ENCODE peak calls at places on chromosomes 11 and 22, in six cellular contexts. T is small intestine; E is CD4-positive, alpha-beta T cell; V is aorta; O is neural crest cell; D is left ventricle myocardium inferior. B is an unnamed sample.

GRCh38 chr22:37515902-37516301 is 3.3 kb downstream of the CARD10 start:
- DNase-seq in E (no peak), T (no peak), O (no peak), V (peak; percentile 39), D (no peak), B (no peak)

GRCh38 chr11:44313701-44314489 is 4.0 kb upstream of the ALX4 start:
- DNase-seq in E (no peak), V (no peak), D (no peak), O (no peak), T (no peak), B (no peak)

GRCh38 chr11:80533463-80533862 is 1092.6 kb upstream of the TENM4 start:
- DNase-seq in O (no peak), V (no peak), T (peak; percentile 60), D (no peak), E (no peak), B (no peak)

GRCh38 chr11:1564535-1565172 is 7.4 kb downstream of the DUSP8 start:
- DNase-seq in E (peak; percentile 41), O (no peak), T (peak; percentile 65), D (peak; percentile 75), V (peak; percentile 83), B (peak; percentile 72)

GRCh38 chr22:25120093-25120561 is 79.5 kb upstream of the CRYBB3 start:
- DNase-seq in T (peak; percentile 89), D (no peak), V (no peak), O (no peak), E (no peak), B (no peak)

GRCh38 chr11:110478410-110478809 is 48.7 kb downstream of the FDX1 start:
- DNase-seq in E (no peak), V (no peak), T (no peak), D (no peak), O (peak; percentile 23), B (no peak)

GRCh38 chr11:15500643-15501042 is 385.9 kb downstream of the INSC start:
- DNase-seq in E (no peak), T (no peak), O (no peak), V (no peak), D (no peak), B (no peak)

GRCh38 chr11:126498281-126498680 is 142.8 kb downstream of the ST3GAL4 start:
- DNase-seq in T (no peak), O (no peak), D (no peak), E (no peak), V (no peak), B (no peak)

GRCh38 chr22:32444068-32444467 is 20.2 kb downstream of the BPIFC start:
- DNase-seq in D (no peak), V (no peak), E (no peak), T (peak; percentile 69), O (no peak), B (no peak)

GRCh38 chr11:76783901-76784813 is 1.0 kb downstream of the TSKU start:
- DNase-seq in O (peak; percentile 81), T (peak; percentile 70), E (no peak), D (peak; percentile 68), V (peak; percentile 80), B (no peak)

GRCh38 chr11:129785383-129786111 is 30.1 kb upstream of the TMEM45B start:
- DNase-seq in V (no peak), T (peak; percentile 35), D (no peak), O (no peak), E (no peak), B (no peak)

GRCh38 chr11:62976109-62976508 is 8.7 kb downstream of the SLC22A6 start:
- DNase-seq in D (no peak), E (no peak), T (peak; percentile 1), V (no peak), O (no peak), B (no peak)

GRCh38 chr11:65849771-65850216 is 8.2 kb downstream of the CFL1 start:
- DNase-seq in E (no peak), O (no peak), V (no peak), D (no peak), T (no peak), B (no peak)

GRCh38 chr11:34235189-34235588 is 122.6 kb downstream of the ABTB2 start:
- DNase-seq in V (no peak), O (no peak), T (peak; percentile 28), D (no peak), E (no peak), B (no peak)

GRCh38 chr11:72443016-72443415 is 8.7 kb upstream of the CLPB start:
- DNase-seq in D (no peak), T (no peak), O (no peak), V (no peak), E (no peak), B (no peak)

GRCh38 chr11:14902650-14903350 is 10.8 kb upstream of the CYP2R1 start:
- DNase-seq in E (no peak), D (no peak), V (no peak), T (no peak), O (no peak), B (no peak)

GRCh38 chr22:32617883-32618282 is 143.3 kb downstream of the FBXO7 start:
- DNase-seq in V (no peak), T (peak; percentile 71), O (no peak), D (no peak), E (no peak), B (no peak)

GRCh38 chr11:119362741-119363080 is 16.2 kb upstream of the MFRP start:
- DNase-seq in O (no peak), T (no peak), D (no peak), V (no peak), E (no peak), B (peak; percentile 88)

GRCh38 chr11:8631395-8632110 is 37.5 kb upstream of the STK33 start:
- DNase-seq in E (no peak), V (no peak), O (no peak), D (no peak), T (no peak), B (peak; percentile 13)

GRCh38 chr11:128210148-128210940 is 377.0 kb downstream of the ETS1 start:
- DNase-seq in O (no peak), E (no peak), V (no peak), T (peak; percentile 65), D (no peak), B (no peak)

GRCh38 chr11:78354741-78355705 is 62.6 kb downstream of the GAB2 start:
- DNase-seq in T (no peak), O (no peak), E (no peak), D (no peak), V (no peak), B (no peak)

GRCh38 chr11:75268626-75269366 is 28.2 kb downstream of the TPBGL start:
- DNase-seq in V (peak; percentile 44), T (no peak), D (no peak), O (no peak), E (no peak), B (no peak)

GRCh38 chr11:83773950-83774880 is 488.0 kb upstream of the CCDC90B start:
- DNase-seq in V (no peak), T (no peak), O (no peak), D (no peak), E (no peak), B (no peak)

GRCh38 chr22:21448627-21449416 is 18.4 kb upstream of the TMEM191C start:
- DNase-seq in T (no peak), D (no peak), E (no peak), O (peak; percentile 0), V (peak; percentile 29), B (no peak)

GRCh38 chr11:96054870-96055705 is 131.2 kb upstream of the MTMR2 start:
- DNase-seq in E (no peak), O (peak; percentile 17), V (no peak), T (peak; percentile 62), D (no peak), B (peak; percentile 73)

GRCh38 chr11:8905528-8906165 is 5.3 kb upstream of the AKIP1 start:
- DNase-seq in D (no peak), V (no peak), T (no peak), E (no peak), O (no peak), B (no peak)

GRCh38 chr11:45411221-45411946 is 125.2 kb upstream of the SYT13 start:
- DNase-seq in D (no peak), V (no peak), E (no peak), O (no peak), T (no peak), B (peak; percentile 59)

GRCh38 chr11:92439133-92439532 is 214.5 kb downstream of the FAT3 start:
- DNase-seq in V (no peak), O (no peak), E (no peak), D (no peak), T (no peak), B (no peak)

GRCh38 chr11:128509990-128510389 is 77.4 kb downstream of the ETS1 start:
- DNase-seq in D (no peak), V (no peak), T (no peak), E (no peak), O (no peak), B (no peak)

GRCh38 chr22:49796596-49797270 is 30.9 kb downstream of the BRD1 start:
- DNase-seq in T (no peak), O (no peak), E (no peak), V (peak; percentile 37), D (no peak), B (no peak)

GRCh38 chr11:77908835-77909234 is 85.6 kb downstream of the INTS4 start:
- DNase-seq in E (no peak), V (no peak), O (no peak), D (no peak), T (no peak), B (no peak)

GRCh38 chr11:95514386-95515145 is 275.0 kb downstream of the FAM76B start:
- DNase-seq in T (no peak), E (no peak), V (no peak), D (no peak), O (no peak), B (no peak)

GRCh38 chr11:116970485-116971292 is 127.5 kb downstream of the SIK3 start:
- DNase-seq in E (no peak), V (no peak), T (no peak), O (no peak), D (no peak), B (no peak)

GRCh38 chr22:32829451-32829851 is 27.9 kb downstream of the TIMP3 start:
- DNase-seq in D (no peak), E (no peak), O (no peak), T (no peak), V (no peak), B (no peak)

GRCh38 chr11:74134661-74135515 is 35.9 kb downstream of the C2CD3 start:
- DNase-seq in T (no peak), O (no peak), D (no peak), E (no peak), V (no peak), B (no peak)

GRCh38 chr11:117045956-117046355 is 52.3 kb downstream of the SIK3 start:
- DNase-seq in O (no peak), T (no peak), D (no peak), V (no peak), E (no peak), B (no peak)

GRCh38 chr11:35065566-35065965 is 73.4 kb upstream of the CD44 start:
- DNase-seq in E (no peak), V (no peak), T (no peak), D (no peak), O (no peak), B (no peak)

GRCh38 chr11:15229069-15229468 is 114.3 kb downstream of the INSC start:
- DNase-seq in T (no peak), E (no peak), O (no peak), V (no peak), D (no peak), B (no peak)

B was measured in G401.